ENCODE peak calls at places on chromosomes 3 and 15, in ten cellular contexts. L, V, G, P, M, O, H, C, S and K are unnamed samples.

GRCh38 chr15:50055333-50056278 is 63.4 kb downstream of the ATP8B4 start:
- DNase-seq in L (no peak), V (no peak), G (no peak), P (no peak), M (no peak), O (no peak), H (no peak), C (no peak), S (no peak), K (no peak)

GRCh38 chr15:85543741-85544155 is 163.3 kb downstream of the AKAP13 start:
- DNase-seq in L (peak; percentile 88), V (no peak), G (peak; percentile 93), P (no peak), M (no peak), O (peak; percentile 89), H (no peak), C (peak; percentile 43), S (no peak), K (no peak)

GRCh38 chr3:58588030-58588614 is 10.9 kb upstream of the FAM107A start:
- DNase-seq in L (no peak), V (no peak), G (no peak), P (no peak), M (no peak), O (no peak), H (no peak), C (peak; percentile 32), S (peak; percentile 16), K (no peak)

GRCh38 chr3:126114406-126115386 is 30.8 kb upstream of the SLC41A3 start:
- DNase-seq in L (peak; percentile 44), V (no peak), G (no peak), P (no peak), M (no peak), O (peak; percentile 4), H (no peak), C (no peak), S (no peak), K (no peak)

GRCh38 chr3:129252748-129253147 is 3.3 kb downstream of the COPG1 start:
- DNase-seq in L (no peak), V (no peak), G (no peak), P (no peak), M (no peak), O (no peak), H (no peak), C (no peak), S (no peak), K (no peak)

GRCh38 chr3:169562988-169563774 is 100.3 kb downstream of the MECOM start:
- DNase-seq in L (no peak), V (no peak), G (no peak), P (no peak), M (no peak), O (no peak), H (no peak), C (no peak), S (no peak), K (no peak)

GRCh38 chr3:100590114-100590839 is 19.1 kb upstream of the ADGRG7 start:
- DNase-seq in L (peak; percentile 77), V (peak; percentile 63), G (no peak), P (peak; percentile 26), M (no peak), O (peak; percentile 64), H (peak; percentile 68), C (peak; percentile 80), S (peak; percentile 51), K (no peak)

GRCh38 chr3:23452408-23452807 is 249.3 kb downstream of the UBE2E2 start:
- DNase-seq in L (no peak), V (no peak), G (no peak), P (no peak), M (no peak), O (no peak), H (no peak), C (no peak), S (no peak), K (no peak)

GRCh38 chr3:196219970-196220311 is 3.6 kb downstream of the SLC51A start:
- DNase-seq in L (no peak), V (no peak), G (no peak), P (no peak), M (no peak), O (no peak), H (no peak), C (no peak), S (no peak), K (no peak)

GRCh38 chr3:196218155-196218712 is 1.9 kb downstream of the SLC51A start:
- DNase-seq in L (peak; percentile 54), V (no peak), G (no peak), P (no peak), M (no peak), O (no peak), H (no peak), C (no peak), S (no peak), K (no peak)

GRCh38 chr3:196220587-196220986 is 4.3 kb downstream of the SLC51A start:
- DNase-seq in L (no peak), V (no peak), G (no peak), P (no peak), M (no peak), O (no peak), H (no peak), C (no peak), S (no peak), K (no peak)

GRCh38 chr3:196220991-196221390 is 4.7 kb downstream of the SLC51A start:
- DNase-seq in L (no peak), V (no peak), G (no peak), P (no peak), M (no peak), O (no peak), H (no peak), C (no peak), S (no peak), K (no peak)

DNA sequence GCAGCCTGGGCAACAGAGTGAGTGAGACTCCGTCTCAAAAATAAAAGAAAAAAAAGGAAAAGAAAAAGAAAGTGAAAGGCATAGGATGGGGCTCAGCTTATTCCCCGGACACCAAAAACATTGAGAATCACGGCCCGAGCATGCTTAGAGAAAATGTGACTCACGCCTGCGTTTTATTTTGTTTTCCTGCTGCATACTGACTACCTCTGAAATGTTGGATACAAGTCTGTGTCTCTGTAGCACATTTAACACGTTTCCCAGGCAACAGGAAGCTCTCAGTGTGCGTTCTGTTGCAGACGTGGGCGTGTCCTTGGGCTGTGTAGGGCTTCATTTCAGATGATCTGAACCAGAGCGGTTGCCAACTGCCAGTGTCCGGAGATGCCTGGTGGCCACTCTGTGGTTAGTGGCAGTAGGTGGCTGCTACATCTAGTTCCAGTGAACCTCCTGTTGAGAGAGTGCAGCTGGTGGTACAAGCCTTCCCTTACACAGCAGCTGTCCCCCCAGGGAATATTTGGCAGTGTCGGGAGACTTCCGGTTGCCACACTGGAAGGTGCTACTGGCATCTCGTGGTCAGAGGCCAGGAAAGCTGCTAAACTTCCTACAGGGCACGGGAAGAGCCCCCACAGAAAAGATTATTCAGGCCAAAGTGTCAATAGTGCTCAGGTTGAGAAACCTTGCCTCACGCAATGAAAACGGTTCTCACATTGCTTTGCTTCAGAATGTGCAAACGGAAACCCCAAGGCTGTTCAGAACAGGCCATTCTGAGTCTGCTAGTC is 3.0 kb downstream of the SLC51A start:
- DNase-seq in L (peak; percentile 80), V (no peak), G (no peak), P (peak; percentile 49), M (no peak), O (peak; percentile 65), H (peak; percentile 64), C (peak; percentile 77), S (no peak), K (peak; percentile 67)
- TF ChIP-seq POLR2A in L (no peak), V (no peak), G (no peak), P (no peak), M (no peak), O (no peak), H (peak; percentile 35), C (no peak), S (no peak), K (no peak)

DNA sequence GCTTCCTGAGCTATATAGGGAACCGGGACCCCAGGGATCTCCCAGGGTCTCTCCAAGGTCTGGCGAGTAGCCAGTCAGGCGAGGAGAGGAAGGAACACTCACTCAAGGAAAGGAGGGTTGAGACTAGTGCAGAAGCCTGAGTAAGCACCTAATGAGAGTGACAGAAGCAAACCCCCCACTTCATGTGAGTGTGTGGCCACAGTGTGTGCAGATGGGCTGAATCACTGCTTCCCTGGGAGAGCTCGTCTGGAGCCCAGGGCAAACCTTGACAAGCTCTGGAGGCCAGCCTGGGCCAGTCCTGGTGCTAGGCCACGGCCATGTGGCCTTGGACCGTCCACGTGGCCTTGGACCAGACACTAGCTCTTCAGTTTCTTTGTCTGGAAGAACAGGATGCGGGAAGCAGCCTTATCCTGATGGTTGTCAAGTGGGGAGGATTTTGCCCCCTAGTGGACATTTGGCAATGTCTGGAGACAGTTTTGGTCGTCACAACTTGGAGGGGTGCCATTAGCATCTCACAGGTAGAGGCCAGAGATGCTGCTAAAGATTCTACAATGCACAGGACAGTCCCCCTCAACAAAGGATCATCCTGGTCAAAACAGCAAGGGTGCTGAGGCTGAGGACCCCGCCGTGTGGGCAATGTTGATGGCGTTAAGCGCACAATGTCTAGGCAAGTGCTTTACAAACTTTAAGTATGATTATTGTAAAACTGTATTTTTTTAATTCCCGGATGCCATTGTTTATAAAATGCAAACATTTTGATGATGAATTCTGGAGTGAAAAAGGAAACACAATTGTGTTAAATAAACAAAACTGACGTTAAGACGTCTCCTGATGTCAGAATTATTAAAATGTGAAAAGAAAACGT is 34.8 kb upstream of the CTSH start:
- DNase-seq in L (peak; percentile 82), V (peak; percentile 81), G (no peak), P (peak; percentile 47), M (no peak), O (peak; percentile 67), H (peak; percentile 66), C (peak; percentile 60), S (peak; percentile 72), K (no peak)
- TF ChIP-seq POLR2AphosphoS5 in L (no peak), V (no peak), G (peak; percentile 26), P (no peak), M (peak; percentile 34), O (peak; percentile 18), H (no peak), C (no peak), S (no peak), K (no peak)

GRCh38 chr3:50224639-50225038 is 11.4 kb upstream of the GNAI2 start:
- DNase-seq in L (no peak), V (no peak), G (no peak), P (no peak), M (no peak), O (no peak), H (no peak), C (no peak), S (no peak), K (no peak)

GRCh38 chr3:50229490-50229889 is 6.5 kb upstream of the GNAI2 start:
- DNase-seq in L (no peak), V (no peak), G (no peak), P (no peak), M (no peak), O (no peak), H (no peak), C (no peak), S (no peak), K (no peak)

GRCh38 chr3:50230106-50230832 is 5.7 kb upstream of the GNAI2 start:
- DNase-seq in L (no peak), V (no peak), G (no peak), P (no peak), M (no peak), O (no peak), H (no peak), C (no peak), S (no peak), K (no peak)

GRCh38 chr3:50226888-50227389 is 9.1 kb upstream of the GNAI2 start:
- DNase-seq in L (peak; percentile 81), V (peak; percentile 33), G (no peak), P (no peak), M (no peak), O (peak; percentile 51), H (no peak), C (no peak), S (peak; percentile 20), K (no peak)

GRCh38 chr3:50227390-50228183 is 8.4 kb upstream of the GNAI2 start:
- DNase-seq in L (peak; percentile 95), V (peak; percentile 95), G (peak; percentile 95), P (peak; percentile 99), M (no peak), O (peak; percentile 94), H (peak; percentile 61), C (peak; percentile 62), S (peak; percentile 92), K (peak; percentile 97)
- TF ChIP-seq POLR2A in L (peak; percentile 8), V (peak; percentile 62), G (no peak), P (peak; percentile 75), M (no peak), O (peak; percentile 57), H (peak; percentile 75), C (peak; percentile 57), S (peak; percentile 48), K (no peak)

DNA sequence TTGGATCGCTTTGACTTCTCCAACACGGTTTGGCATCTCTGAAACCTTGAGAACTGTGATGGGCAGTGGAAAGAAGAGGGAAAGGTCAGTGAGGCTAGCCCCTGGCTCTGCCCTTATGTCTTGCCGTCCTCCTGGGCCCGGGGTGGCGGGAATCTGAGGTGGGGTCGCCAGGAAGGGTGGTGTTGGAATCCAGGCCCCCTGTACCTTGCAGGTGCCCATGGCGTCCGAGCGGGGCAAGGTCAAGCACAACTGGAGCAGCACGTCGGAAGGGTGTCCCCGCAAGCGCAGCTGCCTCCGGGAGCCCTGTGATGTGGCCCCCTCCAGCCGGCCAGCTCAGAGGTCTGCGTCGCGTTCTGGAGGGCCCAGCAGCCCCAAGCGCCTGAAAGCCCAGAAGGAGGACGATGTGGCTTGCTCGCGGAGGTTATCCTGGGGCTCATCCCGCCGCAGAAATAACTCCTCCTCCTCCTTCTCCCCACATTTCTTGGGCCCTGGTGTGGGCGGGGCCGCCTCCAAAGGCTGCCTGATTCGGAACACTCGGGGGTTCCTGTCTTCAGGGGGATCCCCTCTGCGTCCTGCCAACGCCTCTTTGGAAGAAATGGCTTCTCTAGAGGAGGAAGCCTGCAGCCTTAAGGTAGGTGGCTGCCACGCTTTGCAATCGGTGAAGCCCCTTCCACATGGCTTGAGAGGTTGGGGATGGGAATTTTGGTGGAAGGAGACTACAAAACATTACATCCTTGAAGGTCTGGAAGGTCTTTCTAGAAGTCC is 907 bp downstream of the TATDN2 start:
- DNase-seq in L (peak; percentile 77), V (no peak), G (no peak), P (peak; percentile 50), M (no peak), O (peak; percentile 44), H (no peak), C (peak; percentile 35), S (peak; percentile 66), K (peak; percentile 36)
- TF ChIP-seq POLR2AphosphoS5 in L (no peak), V (peak; percentile 26), G (no peak), P (no peak), M (no peak), O (no peak), H (peak; percentile 15), C (no peak), S (no peak), K (peak; percentile 38)